ENCODE peak calls at places on chromosome 4, in ten cellular contexts. G is astrocyte of the hippocampus; V is HEK293T; Z is NCI-H1105; B is head of caudate nucleus; T is activated CD8-positive, alpha-beta T cell treated with anti-CD3 and anti-CD28 coated beads for 36 hours; W is NCI-H1092; H is heart left ventricle; L is Peyer's patch; F is T-helper 2 cell. C is an unnamed sample.

GRCh38 chr4:19983072-19983471 is 268.6 kb upstream of the SLIT2 start:
- DNase-seq in L (no peak), B (no peak), Z (no peak), G (peak), W (no peak), F (no peak), H (no peak), T (no peak), V (no peak), C (no peak)

GRCh38 chr4:41124916-41125548 is 89.3 kb downstream of the APBB2 start:
- DNase-seq in Z (no peak), F (no peak), B (no peak), G (peak), T (no peak), L (no peak), H (no peak), W (no peak), V (no peak), C (no peak)

GRCh38 chr4:15078682-15079642 is 76.7 kb downstream of the CPEB2 start:
- DNase-seq in B (no peak), W (no peak), H (no peak), F (no peak), L (no peak), Z (no peak), V (no peak), G (no peak), T (no peak), C (no peak)

GRCh38 chr4:42412251-42412650 is 15.0 kb downstream of the SHISA3 start:
- DNase-seq in F (no peak), T (no peak), V (no peak), B (no peak), Z (no peak), H (no peak), W (no peak), G (peak), L (no peak), C (no peak)

GRCh38 chr4:42865572-42866189 is 26.8 kb upstream of the GRXCR1 start:
- DNase-seq in B (peak), W (peak), L (peak), H (peak), V (peak), G (peak), Z (no peak), F (peak), T (peak), C (peak)

GRCh38 chr4:128349921-128350320 is 62.3 kb upstream of the PGRMC2 start:
- DNase-seq in Z (no peak), G (no peak), L (no peak), B (no peak), W (no peak), T (no peak), V (no peak), H (no peak), F (no peak), C (peak)

GRCh38 chr4:8414377-8414776 is 26.1 kb downstream of the ACOX3 start:
- DNase-seq in T (peak), V (no peak), H (no peak), L (no peak), B (no peak), G (no peak), F (no peak), Z (no peak), W (no peak), C (no peak)

GRCh38 chr4:186820371-186820990 is 96.8 kb upstream of the FAT1 start:
- DNase-seq in T (no peak), W (no peak), F (no peak), G (peak), B (peak), H (peak), L (no peak), V (no peak), Z (no peak), C (no peak)

GRCh38 chr4:2671267-2671895 is 84.8 kb downstream of the TNIP2 start:
- DNase-seq in W (no peak), T (no peak), Z (no peak), H (no peak), F (no peak), V (no peak), L (no peak), G (peak), B (no peak), C (peak)

GRCh38 chr4:5043579-5043978 is 7.7 kb upstream of the STK32B start:
- DNase-seq in L (no peak), F (no peak), G (no peak), W (no peak), B (no peak), T (no peak), V (no peak), H (no peak), Z (no peak), C (no peak)

GRCh38 chr4:158094413-158095110 is 78.3 kb downstream of the GASK1B start:
- DNase-seq in Z (no peak), T (no peak), W (no peak), V (no peak), G (peak), F (no peak), H (no peak), L (no peak), B (no peak), C (no peak)

GRCh38 chr4:110270492-110271197 is 72.2 kb upstream of the ELOVL6 start:
- DNase-seq in V (no peak), Z (no peak), F (no peak), W (no peak), T (no peak), G (peak), L (no peak), B (no peak), H (no peak), C (no peak)

GRCh38 chr4:822361-823092 is 3.4 kb downstream of the CPLX1 start:
- DNase-seq in V (no peak), L (no peak), Z (no peak), F (no peak), T (no peak), B (no peak), G (no peak), W (no peak), H (no peak), C (no peak)

GRCh38 chr4:181939199-181939945 is 303.8 kb upstream of the TENM3 start:
- DNase-seq in B (peak), H (no peak), F (no peak), G (peak), V (no peak), L (no peak), T (no peak), W (no peak), Z (no peak), C (no peak)

GRCh38 chr4:40685300-40685699 is 55.6 kb upstream of the RBM47 start:
- DNase-seq in B (no peak), H (no peak), W (no peak), L (no peak), F (no peak), G (peak), Z (no peak), V (no peak), T (no peak), C (no peak)

GRCh38 chr4:122553432-122553831 is 67.4 kb downstream of the IL21 start:
- DNase-seq in W (no peak), Z (no peak), F (no peak), T (no peak), L (no peak), G (no peak), V (no peak), H (no peak), B (no peak), C (no peak)

GRCh38 chr4:78693777-78694456 is 82.2 kb upstream of the BMP2K start:
- DNase-seq in L (no peak), Z (no peak), V (no peak), F (no peak), G (no peak), B (no peak), W (no peak), T (no peak), H (no peak), C (no peak)

GRCh38 chr4:185115827-185116232 is 27.2 kb upstream of the SLC25A4 start:
- DNase-seq in F (no peak), W (peak), Z (peak), V (peak), G (peak), H (peak), T (peak), B (no peak), L (no peak), C (no peak)

GRCh38 chr4:110621839-110622751 is 782 bp downstream of the PITX2 start:
- DNase-seq in W (no peak), G (no peak), H (no peak), B (no peak), F (no peak), L (no peak), T (no peak), V (no peak), Z (no peak), C (no peak)

GRCh38 chr4:89518259-89518658 is 210.7 kb upstream of the GPRIN3 start:
- DNase-seq in W (no peak), L (no peak), F (no peak), H (no peak), V (no peak), Z (no peak), G (no peak), B (no peak), T (no peak), C (no peak)

GRCh38 chr4:8123389-8123788 is 35.2 kb downstream of the ABLIM2 start:
- DNase-seq in L (no peak), V (no peak), Z (no peak), H (peak), T (no peak), W (peak), G (peak), F (no peak), B (no peak), C (no peak)

GRCh38 chr4:121791481-121791880 is 9.6 kb upstream of the EXOSC9 start:
- DNase-seq in H (no peak), L (no peak), G (peak), F (no peak), T (no peak), Z (no peak), B (no peak), V (no peak), W (no peak), C (no peak)

GRCh38 chr4:141074098-141074878 is 59.0 kb downstream of the RNF150 start:
- DNase-seq in B (no peak), Z (no peak), L (no peak), W (no peak), F (no peak), H (peak), G (peak), T (no peak), V (no peak), C (no peak)

GRCh38 chr4:102007959-102008425 is 217.5 kb downstream of the BANK1 start:
- DNase-seq in Z (no peak), G (no peak), T (peak), L (no peak), F (no peak), B (no peak), V (no peak), W (no peak), H (no peak), C (no peak)

GRCh38 chr4:31613946-31614623 is 893.9 kb downstream of the PCDH7 start:
- DNase-seq in L (no peak), B (no peak), T (no peak), W (no peak), G (no peak), H (no peak), F (no peak), Z (no peak), V (no peak), C (no peak)

GRCh38 chr4:139419388-139419914 is 34.5 kb upstream of the RAB33B start:
- DNase-seq in V (no peak), B (peak), Z (no peak), F (no peak), T (peak), G (peak), W (no peak), H (peak), L (no peak), C (no peak)

GRCh38 chr4:104591505-104591904 is 96.8 kb upstream of the CXXC4 start:
- DNase-seq in V (no peak), T (no peak), F (no peak), L (no peak), G (peak), W (peak), B (no peak), Z (peak), H (peak), C (peak)

GRCh38 chr4:139171878-139172691 is 4.9 kb downstream of the ELF2 start:
- DNase-seq in H (no peak), V (no peak), G (peak), B (no peak), T (peak), F (no peak), W (no peak), Z (no peak), L (no peak), C (no peak)

GRCh38 chr4:187294861-187295260 is 571.2 kb upstream of the FAT1 start:
- DNase-seq in W (no peak), H (no peak), B (no peak), T (no peak), G (no peak), Z (no peak), V (no peak), F (no peak), L (no peak), C (no peak)

GRCh38 chr4:127558489-127559407 is 74.0 kb upstream of the INTU start:
- DNase-seq in V (no peak), F (no peak), B (no peak), T (no peak), H (no peak), Z (no peak), L (no peak), G (no peak), W (no peak), C (no peak)

GRCh38 chr4:37392540-37393255 is 148.2 kb downstream of the NWD2 start:
- DNase-seq in T (no peak), Z (no peak), B (peak), W (no peak), H (peak), F (no peak), G (peak), L (no peak), V (no peak), C (no peak)

GRCh38 chr4:181952478-181952877 is 290.7 kb upstream of the TENM3 start:
- DNase-seq in Z (no peak), W (no peak), H (peak), B (no peak), L (no peak), F (no peak), V (no peak), T (no peak), G (peak), C (no peak)

GRCh38 chr4:46389301-46389761 is 597 bp downstream of the GABRA2 start:
- DNase-seq in W (no peak), V (peak), Z (peak), T (no peak), B (peak), H (no peak), G (peak), L (no peak), F (no peak), C (no peak)

GRCh38 chr4:98653890-98654867 is 4.2 kb downstream of the TSPAN5 start:
- DNase-seq in T (no peak), H (no peak), F (no peak), B (no peak), W (no peak), V (no peak), L (no peak), Z (no peak), G (peak), C (no peak)

GRCh38 chr4:156578005-156578404 is 393.6 kb downstream of the PDGFC start:
- DNase-seq in G (no peak), V (no peak), B (no peak), H (no peak), T (no peak), Z (no peak), W (no peak), L (no peak), F (no peak), C (no peak)

GRCh38 chr4:1813231-1813630 is 20.1 kb downstream of the FGFR3 start:
- DNase-seq in H (no peak), G (no peak), W (no peak), Z (no peak), L (no peak), B (no peak), T (no peak), V (no peak), F (no peak), C (no peak)

C was measured in NCI-H2029.